ENCODE peak calls at places on chromosomes 2 and 18, in seven cellular contexts. One of them, this sample, is unnamed. For H3K4me1, the result is how much of the 10 kb centered on the place peaks cover.

GRCh38 chr18:79964330-79965118 is at the start of gene HSBP1L1:
- DNase-seq in OCI-LY7: peak
- DNase-seq in GM23248: peak
- DNase-seq in hepatocyte: peak
- DNase-seq in HCT116: peak
- DNase-seq in GM23338: peak
- DNase-seq in MM.1S: peak
- DNase-seq in this sample: peak

GRCh38 chr2:96575790-96576456 is 39.4 kb downstream of the ARID5A start:
- DNase-seq in hepatocyte: peak
- DNase-seq in OCI-LY7: no peak
- DNase-seq in GM23338: no peak
- DNase-seq in MM.1S: no peak
- DNase-seq in GM23248: no peak
- DNase-seq in HCT116: no peak
- DNase-seq in this sample: no peak

GRCh38 chr2:79389475-79389874 is 123.4 kb upstream of the CTNNA2 start:
- DNase-seq in OCI-LY7: no peak
- DNase-seq in MM.1S: no peak
- DNase-seq in hepatocyte: no peak
- DNase-seq in GM23248: no peak
- DNase-seq in GM23338: no peak
- DNase-seq in HCT116: no peak
- DNase-seq in this sample: no peak

GRCh38 chr2:112880696-112881095 is 30.3 kb upstream of the IL37 start:
- DNase-seq in GM23338: no peak
- DNase-seq in OCI-LY7: peak
- DNase-seq in GM23248: no peak
- DNase-seq in HCT116: no peak
- DNase-seq in MM.1S: no peak
- DNase-seq in hepatocyte: no peak
- DNase-seq in this sample: no peak

GRCh38 chr2:64982311-64982857 is 6.8 kb upstream of the SLC1A4 start:
- DNase-seq in hepatocyte: no peak
- DNase-seq in GM23338: no peak
- DNase-seq in GM23248: no peak
- DNase-seq in OCI-LY7: no peak
- DNase-seq in HCT116: no peak
- DNase-seq in MM.1S: no peak
- DNase-seq in this sample: no peak

GRCh38 chr2:219728993-219729487 is 101.6 kb downstream of the SLC4A3 start:
- DNase-seq in GM23338: no peak
- DNase-seq in HCT116: no peak
- DNase-seq in MM.1S: no peak
- DNase-seq in hepatocyte: no peak
- DNase-seq in GM23248: no peak
- DNase-seq in OCI-LY7: no peak
- DNase-seq in this sample: no peak

GRCh38 chr2:238015705-238016104 is 45.1 kb upstream of the SCLY start:
- DNase-seq in hepatocyte: no peak
- DNase-seq in GM23338: no peak
- DNase-seq in OCI-LY7: peak
- DNase-seq in GM23248: no peak
- DNase-seq in HCT116: no peak
- DNase-seq in MM.1S: no peak
- DNase-seq in this sample: no peak

GRCh38 chr2:112153179-112153490 is 14.9 kb downstream of the FBLN7 start:
- DNase-seq in GM23248: no peak
- DNase-seq in hepatocyte: no peak
- DNase-seq in HCT116: no peak
- DNase-seq in OCI-LY7: no peak
- DNase-seq in MM.1S: no peak
- DNase-seq in GM23338: no peak
- DNase-seq in this sample: no peak

GRCh38 chr2:192286093-192286701 is 91.5 kb upstream of the TMEFF2 start:
- DNase-seq in OCI-LY7: no peak
- DNase-seq in MM.1S: peak
- DNase-seq in HCT116: peak
- DNase-seq in hepatocyte: peak
- DNase-seq in GM23338: peak
- DNase-seq in GM23248: peak
- DNase-seq in this sample: peak

GRCh38 chr18:74817576-74817975 is 219.9 kb downstream of the ZNF407 start:
- DNase-seq in GM23338: no peak
- DNase-seq in OCI-LY7: no peak
- DNase-seq in hepatocyte: no peak
- DNase-seq in HCT116: no peak
- DNase-seq in GM23248: peak
- DNase-seq in MM.1S: no peak
- DNase-seq in this sample: no peak

GRCh38 chr2:37881397-37881796 is 43.7 kb upstream of the RMDN2 start:
- DNase-seq in hepatocyte: peak
- DNase-seq in HCT116: no peak
- DNase-seq in OCI-LY7: no peak
- DNase-seq in MM.1S: no peak
- DNase-seq in GM23338: no peak
- DNase-seq in GM23248: no peak
- DNase-seq in this sample: no peak

GRCh38 chr2:109375131-109375561 is 238.6 kb downstream of the SEPTIN10 start:
- DNase-seq in MM.1S: no peak
- DNase-seq in GM23338: no peak
- DNase-seq in OCI-LY7: no peak
- DNase-seq in GM23248: no peak
- DNase-seq in HCT116: no peak
- DNase-seq in hepatocyte: no peak
- DNase-seq in this sample: no peak

GRCh38 chr18:50286391-50287027 is 983 bp downstream of the CXXC1 start:
- DNase-seq in hepatocyte: no peak
- DNase-seq in GM23248: peak
- DNase-seq in HCT116: peak
- DNase-seq in GM23338: peak
- DNase-seq in MM.1S: no peak
- DNase-seq in OCI-LY7: peak
- DNase-seq in this sample: peak

GRCh38 chr2:207633686-207634085 is 8.5 kb upstream of the METTL21A start:
- DNase-seq in HCT116: no peak
- DNase-seq in MM.1S: no peak
- DNase-seq in GM23248: no peak
- DNase-seq in OCI-LY7: no peak
- DNase-seq in GM23338: no peak
- DNase-seq in hepatocyte: no peak
- DNase-seq in this sample: no peak

GRCh38 chr2:183105402-183106134 is 18.7 kb upstream of the NUP35 start:
- DNase-seq in GM23248: peak
- DNase-seq in hepatocyte: no peak
- DNase-seq in GM23338: no peak
- DNase-seq in HCT116: no peak
- DNase-seq in OCI-LY7: no peak
- DNase-seq in MM.1S: no peak
- DNase-seq in this sample: no peak

GRCh38 chr2:115443550-115444185 is 1001.2 kb downstream of the DPP10 start:
- DNase-seq in GM23248: no peak
- DNase-seq in hepatocyte: no peak
- DNase-seq in OCI-LY7: no peak
- DNase-seq in HCT116: no peak
- DNase-seq in GM23338: peak
- DNase-seq in MM.1S: no peak
- DNase-seq in this sample: peak

GRCh38 chr2:227876536-227876882 is 5.1 kb downstream of the DAW1 start:
- DNase-seq in OCI-LY7: no peak
- DNase-seq in GM23338: no peak
- DNase-seq in HCT116: no peak
- DNase-seq in hepatocyte: no peak
- DNase-seq in MM.1S: no peak
- DNase-seq in GM23248: peak
- DNase-seq in this sample: no peak

GRCh38 chr2:124533226-124533954 is 508.3 kb downstream of the CNTNAP5 start:
- DNase-seq in OCI-LY7: no peak
- DNase-seq in MM.1S: no peak
- DNase-seq in hepatocyte: no peak
- DNase-seq in GM23338: no peak
- DNase-seq in GM23248: no peak
- DNase-seq in HCT116: no peak
- DNase-seq in this sample: no peak

DNA sequence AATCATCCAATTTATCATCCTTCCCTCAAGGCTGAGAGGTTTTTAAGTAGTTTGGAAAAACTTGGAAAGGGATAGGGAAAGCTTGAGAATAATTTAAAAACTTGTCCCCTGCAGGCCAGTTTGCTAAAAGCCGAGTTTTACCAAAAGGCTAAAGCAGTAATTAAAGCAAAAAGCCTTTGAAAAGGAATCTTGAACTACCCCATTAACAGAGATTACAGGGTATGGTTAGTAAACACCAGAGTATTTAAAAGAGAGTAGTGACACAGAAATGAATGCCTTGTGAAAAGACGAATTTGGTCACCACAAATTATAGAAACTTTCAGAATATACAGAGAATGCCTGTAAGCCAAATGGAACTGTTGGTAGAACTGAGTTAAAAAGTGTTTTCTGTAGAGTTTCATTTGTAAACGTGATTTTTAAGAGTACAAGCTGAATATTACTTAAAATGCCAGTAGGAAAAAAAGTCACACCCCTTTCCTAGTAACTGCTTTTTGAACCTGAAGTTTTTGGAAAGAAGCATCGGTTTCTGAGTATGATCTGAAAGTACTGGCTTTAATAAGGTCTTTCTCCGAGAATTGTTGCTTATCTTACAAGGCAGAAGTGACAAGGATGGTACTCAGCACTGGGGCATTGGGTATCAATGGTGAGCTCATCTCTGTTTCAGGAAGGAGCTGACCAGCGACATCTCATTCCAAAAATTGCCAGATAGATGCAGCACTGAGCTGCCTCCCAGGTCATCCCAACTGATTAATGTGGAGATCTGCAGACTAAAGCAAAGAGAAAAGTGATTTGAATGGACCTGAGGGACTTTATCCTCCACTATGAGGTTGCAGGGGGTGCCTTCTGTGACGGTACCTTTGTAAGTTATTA is 85.2 kb downstream of the FMNL2 start:
- DNase-seq in HCT116: no peak
- DNase-seq in GM23338: no peak
- DNase-seq in hepatocyte: no peak
- DNase-seq in GM23248: peak
- DNase-seq in MM.1S: no peak
- DNase-seq in OCI-LY7: no peak
- DNase-seq in this sample: no peak
- H3K4me1 ChIP-seq in HCT116: under half
- H3K4me1 ChIP-seq in GM23338: under half
- H3K4me1 ChIP-seq in hepatocyte: under half
- H3K4me1 ChIP-seq in GM23248: under half
- H3K4me1 ChIP-seq in MM.1S: under half
- H3K4me1 ChIP-seq in OCI-LY7: under half
- H3K4me1 ChIP-seq in this sample: under half

GRCh38 chr2:36792947-36793346 is 96.4 kb downstream of the VIT start:
- DNase-seq in GM23338: no peak
- DNase-seq in GM23248: no peak
- DNase-seq in MM.1S: no peak
- DNase-seq in OCI-LY7: no peak
- DNase-seq in hepatocyte: no peak
- DNase-seq in HCT116: no peak
- DNase-seq in this sample: no peak

GRCh38 chr2:36785179-36785795 is 88.8 kb downstream of the VIT start:
- DNase-seq in hepatocyte: peak
- DNase-seq in OCI-LY7: peak
- DNase-seq in GM23248: peak
- DNase-seq in MM.1S: peak
- DNase-seq in HCT116: peak
- DNase-seq in GM23338: peak
- DNase-seq in this sample: peak

DNA sequence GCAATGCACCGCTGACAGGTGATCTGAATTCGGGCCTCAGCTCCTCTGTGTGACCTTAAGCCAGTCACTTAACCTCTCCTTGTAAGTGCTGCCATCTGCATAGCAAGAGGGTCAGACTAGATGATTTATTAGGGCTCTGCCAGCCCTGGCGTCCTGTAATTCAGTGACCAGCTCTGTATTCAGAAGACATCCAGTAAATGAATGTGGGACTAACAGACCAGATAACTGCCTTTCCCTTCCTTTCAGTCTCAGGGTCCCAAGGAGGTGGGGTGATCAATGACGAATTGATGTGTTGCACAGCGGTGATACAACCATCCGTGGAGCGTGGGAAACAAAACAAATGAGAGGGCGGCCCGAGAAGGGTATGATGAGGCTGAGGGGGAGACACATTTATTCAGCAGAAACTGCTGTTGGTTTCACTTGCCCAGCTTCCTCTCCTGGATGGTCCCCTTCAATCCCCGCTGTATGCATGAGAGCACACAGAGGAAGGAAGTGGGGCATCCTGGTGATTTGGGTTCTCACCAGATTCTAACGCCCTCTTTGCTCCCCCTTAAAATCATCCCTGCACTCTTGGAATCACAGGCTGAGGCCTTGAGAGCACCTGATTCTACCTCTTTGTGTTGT is 92.8 kb downstream of the VIT start:
- DNase-seq in MM.1S: no peak
- DNase-seq in GM23338: no peak
- DNase-seq in OCI-LY7: peak
- DNase-seq in HCT116: no peak
- DNase-seq in hepatocyte: no peak
- DNase-seq in GM23248: no peak
- DNase-seq in this sample: no peak
- TF ChIP-seq EZH2phosphoT487 in MM.1S: no peak
- TF ChIP-seq EZH2phosphoT487 in GM23338: no peak
- TF ChIP-seq EZH2phosphoT487 in OCI-LY7: no peak
- TF ChIP-seq EZH2phosphoT487 in HCT116: no peak
- TF ChIP-seq EZH2phosphoT487 in hepatocyte: no peak
- TF ChIP-seq EZH2phosphoT487 in GM23248: no peak
- TF ChIP-seq EZH2phosphoT487 in this sample: no peak

DNA sequence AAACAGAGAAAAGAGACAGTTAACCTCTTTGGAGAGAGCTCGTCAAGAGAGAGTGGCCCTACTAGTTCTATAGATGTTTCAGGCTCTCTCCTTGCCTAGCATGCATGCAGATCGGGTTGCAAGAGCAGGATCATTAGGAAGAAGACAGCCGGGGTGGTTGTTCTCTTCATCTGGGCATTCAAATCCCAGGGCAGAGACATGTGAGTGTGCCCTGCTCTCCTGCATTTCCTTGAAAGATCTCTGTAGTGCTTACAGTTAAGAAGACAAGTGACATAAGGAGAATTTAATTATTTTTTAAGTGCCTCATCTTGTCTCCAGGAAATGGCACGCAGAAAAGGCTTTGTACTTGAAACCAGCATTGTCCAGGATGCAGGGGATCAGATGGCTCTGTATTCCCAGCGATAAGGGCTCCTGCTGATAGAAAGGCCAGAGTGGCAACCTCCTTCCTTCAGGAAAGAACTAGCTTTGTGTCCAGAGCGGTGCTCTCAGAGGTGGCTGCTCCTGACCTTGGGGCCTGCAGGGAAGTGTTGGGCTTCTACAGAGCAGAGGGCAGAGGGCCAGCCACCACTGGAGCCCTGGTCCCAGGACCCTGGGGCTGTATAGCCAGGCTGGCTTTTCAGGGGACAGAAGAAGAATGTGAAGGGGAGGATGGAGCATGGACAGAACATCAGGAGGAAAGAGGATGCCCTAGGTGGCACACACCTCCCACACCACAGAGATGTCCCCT is 8.2 kb downstream of the GALNT14 start:
- DNase-seq in OCI-LY7: no peak
- DNase-seq in MM.1S: no peak
- DNase-seq in GM23338: peak
- DNase-seq in hepatocyte: no peak
- DNase-seq in HCT116: no peak
- DNase-seq in GM23248: no peak
- DNase-seq in this sample: no peak
- H3K4me1 ChIP-seq in OCI-LY7: under half
- H3K4me1 ChIP-seq in MM.1S: under half
- H3K4me1 ChIP-seq in GM23338: under half
- H3K4me1 ChIP-seq in hepatocyte: under half
- H3K4me1 ChIP-seq in HCT116: under half
- H3K4me1 ChIP-seq in GM23248: under half
- H3K4me1 ChIP-seq in this sample: under half

GRCh38 chr2:10658914-10659257 is 30.9 kb downstream of the NOL10 start:
- DNase-seq in hepatocyte: no peak
- DNase-seq in GM23248: peak
- DNase-seq in OCI-LY7: no peak
- DNase-seq in GM23338: no peak
- DNase-seq in HCT116: no peak
- DNase-seq in MM.1S: no peak
- DNase-seq in this sample: no peak
- TF ChIP-seq EZH2phosphoT487 in hepatocyte: no peak
- TF ChIP-seq EZH2phosphoT487 in GM23248: no peak
- TF ChIP-seq EZH2phosphoT487 in OCI-LY7: no peak
- TF ChIP-seq EZH2phosphoT487 in GM23338: no peak
- TF ChIP-seq EZH2phosphoT487 in HCT116: no peak
- TF ChIP-seq EZH2phosphoT487 in MM.1S: no peak
- TF ChIP-seq EZH2phosphoT487 in this sample: no peak

This sample was measured in neural progenitor cell.